ENCODE peak calls at places on chromosomes 6 and 20, in eight cellular contexts. T is kidney glomerular epithelial cell; Q is hypothalamus; G is bronchial epithelial cell; K is NT2/D1; M is activated CD4-positive, alpha-beta T cell treated with anti-CD3 and anti-CD28 coated beads for 1 hour; F is non-pigmented ciliary epithelial cell; B is GM18507. J is an unnamed sample.

GRCh38 chr6:95083506-95083905 is 493.8 kb upstream of the MANEA start:
- DNase-seq in T (no peak), Q (no peak), G (no peak), K (no peak), M (no peak), F (no peak), B (no peak), J (no peak)

GRCh38 chr20:10848810-10849370 is 175.1 kb upstream of the JAG1 start:
- DNase-seq in T (peak), Q (no peak), G (peak), K (peak), M (no peak), F (peak), B (no peak), J (peak)

GRCh38 chr20:53454675-53455276 is 138.9 kb downstream of the ZNF217 start:
- DNase-seq in T (no peak), Q (no peak), G (no peak), K (no peak), M (no peak), F (no peak), B (no peak), J (no peak)

GRCh38 chr6:79413562-79414002 is 123.6 kb downstream of the LCA5 start:
- DNase-seq in T (no peak), Q (no peak), G (peak), K (no peak), M (no peak), F (peak), B (no peak), J (no peak)

GRCh38 chr6:158653577-158654354 is 3.9 kb downstream of the SYTL3 start:
- DNase-seq in T (no peak), Q (no peak), G (no peak), K (no peak), M (peak), F (no peak), B (no peak), J (no peak)

GRCh38 chr20:52217689-52218395 is 26.3 kb upstream of the ZFP64 start:
- DNase-seq in T (no peak), Q (no peak), G (no peak), K (no peak), M (no peak), F (no peak), B (no peak), J (no peak)

GRCh38 chr20:24955045-24955444 is 6.0 kb downstream of the CST7 start:
- DNase-seq in T (no peak), Q (no peak), G (no peak), K (no peak), M (no peak), F (no peak), B (peak), J (no peak)

GRCh38 chr6:151690768-151691562 is 116.5 kb upstream of the ESR1 start:
- DNase-seq in T (no peak), Q (no peak), G (no peak), K (no peak), M (no peak), F (no peak), B (peak), J (no peak)

J was measured in MG63.